ENCODE peak calls at places on chromosomes 12 and 14, in ten cellular contexts. H is H54; Z is uterus; L is BJ; S is ACHN; Y is stimulated activated CD4-positive, alpha-beta T cell treated with anti-CD3 and anti-CD28 coated beads, Interleukin-2, amount 100 ng/mL, for 24 hours; E is NCI-H2029; Q is naive thymus-derived CD4-positive, alpha-beta T cell; M is left colon; P is foreskin fibroblast. D is an unnamed sample.
A peak's percentile ranks its signal among the peaks of the same experiment; 100 is the strongest.

GRCh38 chr14:91283666-91284065 is 39.2 kb upstream of the GPR68 start:
- DNase-seq in E (no peak), P (peak; percentile 19), Y (no peak), L (no peak), S (no peak), Z (no peak), H (peak; percentile 46), Q (no peak), M (no peak), D (peak; percentile 1)

GRCh38 chr14:103748539-103748867 is 32.9 kb downstream of the ZFYVE21 start:
- DNase-seq in H (no peak), P (no peak), S (no peak), M (no peak), E (no peak), Y (peak; percentile 26), Z (no peak), Q (peak; percentile 66), L (no peak), D (no peak)

GRCh38 chr14:38073641-38074040 is 134.1 kb upstream of the SSTR1 start:
- DNase-seq in M (no peak), P (peak; percentile 44), L (peak; percentile 31), E (no peak), H (no peak), S (no peak), Y (no peak), Q (no peak), Z (no peak), D (no peak)

GRCh38 chr12:62625238-62625637 is 158.6 kb downstream of the MON2 start:
- DNase-seq in M (no peak), H (no peak), P (peak; percentile 17), Q (no peak), S (peak; percentile 86), Y (no peak), Z (no peak), E (no peak), L (no peak), D (peak; percentile 13)

GRCh38 chr14:64095620-64096019 is 198.6 kb downstream of the ESR2 start:
- DNase-seq in L (peak; percentile 39), H (no peak), S (no peak), P (no peak), Z (no peak), M (no peak), Q (no peak), E (no peak), Y (no peak), D (peak; percentile 52)

GRCh38 chr12:64252708-64253107 is 30.6 kb upstream of the KICS2 start:
- DNase-seq in S (no peak), Z (peak; percentile 44), H (no peak), P (peak; percentile 85), Q (no peak), Y (no peak), L (no peak), M (no peak), E (no peak), D (peak; percentile 61)

GRCh38 chr14:93114068-93114710 is 1.5 kb downstream of the ITPK1 start:
- DNase-seq in S (no peak), P (peak; percentile 24), Q (no peak), Z (no peak), L (no peak), H (no peak), M (peak; percentile 29), Y (peak; percentile 22), E (no peak), D (no peak)

GRCh38 chr12:510071-510825 is 50.5 kb downstream of the B4GALNT3 start:
- DNase-seq in H (no peak), Z (no peak), S (no peak), P (no peak), E (no peak), Y (no peak), L (no peak), M (peak; percentile 78), Q (no peak), D (no peak)

GRCh38 chr12:116319851-116320621 is 42.5 kb upstream of the MED13L start:
- DNase-seq in Z (peak; percentile 93), M (peak; percentile 23), E (no peak), S (no peak), Y (peak; percentile 21), P (peak; percentile 96), Q (peak; percentile 19), H (peak; percentile 22), L (peak; percentile 96), D (peak; percentile 96)

GRCh38 chr14:46550836-46551235 is 100.7 kb downstream of the RPL10L start:
- DNase-seq in Q (no peak), E (no peak), S (no peak), H (no peak), Y (no peak), L (no peak), M (no peak), P (no peak), Z (no peak), D (no peak)

GRCh38 chr14:91371011-91371989 is 46.3 kb downstream of the CCDC88C start:
- DNase-seq in Z (no peak), E (no peak), M (no peak), S (no peak), H (no peak), Y (no peak), L (no peak), P (no peak), Q (no peak), D (no peak)

GRCh38 chr12:15527201-15527782 is 205.0 kb downstream of the PTPRO start:
- DNase-seq in Q (no peak), Z (no peak), M (no peak), E (no peak), P (peak; percentile 28), S (peak; percentile 49), H (no peak), Y (no peak), L (no peak), D (peak; percentile 15)

GRCh38 chr14:91805659-91806058 is 61.7 kb downstream of the TC2N start:
- DNase-seq in P (no peak), Q (no peak), S (no peak), Z (no peak), Y (no peak), E (no peak), L (no peak), H (no peak), M (no peak), D (no peak)

GRCh38 chr12:65123435-65124063 is 2.4 kb upstream of the WIF1 start:
- DNase-seq in H (no peak), L (no peak), Z (no peak), P (peak; percentile 69), S (peak; percentile 63), Y (no peak), E (peak; percentile 50), M (no peak), Q (peak; percentile 8), D (peak; percentile 37)

GRCh38 chr14:104983231-104983721 is 2.3 kb upstream of the CLBA1 start:
- DNase-seq in Y (no peak), H (no peak), Q (no peak), S (no peak), L (no peak), M (no peak), E (no peak), P (no peak), Z (no peak), D (no peak)

GRCh38 chr14:42563313-42563712 is 956.6 kb downstream of the LRFN5 start:
- DNase-seq in E (no peak), H (no peak), Y (no peak), S (no peak), Q (no peak), L (no peak), M (no peak), P (no peak), Z (no peak), D (no peak)

GRCh38 chr14:38592764-38593442 is 337.0 kb upstream of the CLEC14A start:
- DNase-seq in Q (no peak), L (no peak), P (peak; percentile 46), Z (no peak), Y (no peak), S (no peak), E (no peak), M (no peak), H (no peak), D (no peak)

GRCh38 chr12:118103231-118103600 is 595 bp downstream of the VSIG10 start:
- DNase-seq in Y (peak; percentile 19), M (peak; percentile 53), S (peak; percentile 41), P (peak; percentile 57), L (no peak), E (no peak), H (no peak), Q (peak; percentile 8), Z (peak; percentile 26), D (peak; percentile 7)

GRCh38 chr14:99136401-99136800 is 135.6 kb downstream of the BCL11B start:
- DNase-seq in M (no peak), P (no peak), Q (no peak), H (no peak), L (no peak), S (no peak), Z (no peak), E (no peak), Y (peak; percentile 1), D (no peak)

GRCh38 chr12:95623554-95624170 is 72.4 kb upstream of the USP44 start:
- DNase-seq in Q (no peak), P (peak; percentile 90), S (peak; percentile 89), Y (no peak), Z (no peak), H (peak; percentile 68), M (peak; percentile 77), E (peak; percentile 65), L (peak; percentile 75), D (peak; percentile 89)

GRCh38 chr14:103521438-103521961 is 1.1 kb downstream of the CKB start:
- DNase-seq in L (no peak), P (no peak), Y (no peak), H (no peak), S (no peak), M (peak; percentile 58), E (no peak), Z (no peak), Q (peak; percentile 22), D (no peak)

GRCh38 chr14:65010211-65010931 is 23.7 kb downstream of the FNTB start:
- DNase-seq in S (no peak), Y (no peak), L (no peak), M (no peak), Z (no peak), H (no peak), E (no peak), P (no peak), Q (no peak), D (no peak)

GRCh38 chr14:105411017-105411941 is 8.3 kb upstream of the MTA1 start:
- DNase-seq in P (peak; percentile 78), Z (no peak), L (no peak), S (peak; percentile 51), H (peak; percentile 63), M (peak; percentile 56), E (no peak), Q (peak; percentile 25), Y (no peak), D (peak; percentile 33)

D was measured in IMR-90.